ENCODE peak calls at places on chromosomes 16 and 17, in seven cellular contexts. C is HL-60, J is body of pancreas, X is A549, A is PC-3, S is transverse colon, O is fibroblast of lung. L is an unnamed sample.

GRCh38 chr17:50213026-50214015 is 11.9 kb upstream of the COL1A1 start:
- DNase-seq in C (no peak), J (no peak), X (no peak), A (no peak), S (no peak), O (no peak), L (no peak)

GRCh38 chr17:45783593-45784292 is 377 bp upstream of the CRHR1 start:
- DNase-seq in C (no peak), J (no peak), X (peak; percentile 45), A (no peak), S (no peak), O (no peak), L (peak; percentile 13)

GRCh38 chr17:58248955-58249269 is 10.5 kb downstream of the LPO start:
- DNase-seq in C (no peak), J (no peak), X (no peak), A (no peak), S (no peak), O (no peak), L (no peak)

GRCh38 chr17:56009795-56010715 is 143.2 kb upstream of the ANKFN1 start:
- DNase-seq in C (no peak), J (no peak), X (no peak), A (no peak), S (no peak), O (no peak), L (no peak)

GRCh38 chr17:64071111-64071510 is 50.7 kb upstream of the ICAM2 start:
- DNase-seq in C (no peak), J (no peak), X (no peak), A (no peak), S (no peak), O (no peak), L (no peak)

GRCh38 chr17:83173997-83174858 is 94.8 kb downstream of the METRNL start:
- DNase-seq in C (no peak), J (peak; percentile 3), X (no peak), A (peak; percentile 19), S (no peak), O (no peak), L (peak; percentile 6)

GRCh38 chr17:57518587-57519118 is 226.4 kb downstream of the CCDC182 start:
- DNase-seq in C (no peak), J (no peak), X (no peak), A (no peak), S (no peak), O (peak; percentile 26), L (peak; percentile 92)

GRCh38 chr17:72119963-72120877 is 600 bp upstream of the SOX9 start:
- DNase-seq in C (no peak), J (peak; percentile 62), X (peak; percentile 59), A (peak; percentile 73), S (peak; percentile 53), O (peak; percentile 90), L (peak; percentile 84)

GRCh38 chr16:4505356-4506153 is 29.4 kb downstream of the HMOX2 start:
- DNase-seq in C (no peak), J (no peak), X (no peak), A (no peak), S (peak; percentile 67), O (no peak), L (no peak)

GRCh38 chr16:16833165-16833564 is 454.2 kb downstream of the NPIPA7 start:
- DNase-seq in C (no peak), J (no peak), X (no peak), A (no peak), S (no peak), O (no peak), L (no peak)

GRCh38 chr16:16830401-16830800 is 451.5 kb downstream of the NPIPA7 start:
- DNase-seq in C (no peak), J (no peak), X (peak; percentile 25), A (no peak), S (no peak), O (no peak), L (no peak)

GRCh38 chr16:16830973-16831372 is 452.0 kb downstream of the NPIPA7 start:
- DNase-seq in C (no peak), J (no peak), X (peak; percentile 38), A (no peak), S (no peak), O (no peak), L (no peak)

GRCh38 chr16:16828913-16829398 is 450.0 kb downstream of the NPIPA7 start:
- DNase-seq in C (no peak), J (no peak), X (no peak), A (no peak), S (no peak), O (no peak), L (no peak)
- H3K4me3 ChIP-seq in C (no peak overlapping the region), J (no peak overlapping the region), X (no peak overlapping the region), A (no peak overlapping the region), S (no peak overlapping the region), O (no peak overlapping the region), L (no peak overlapping the region)

GRCh38 chr17:12620200-12620720 is 45.4 kb upstream of the MYOCD start:
- DNase-seq in C (no peak), J (no peak), X (no peak), A (no peak), S (no peak), O (peak; percentile 66), L (peak; percentile 11)
- H3K27ac ChIP-seq in C (no peak overlapping the region), J (no peak overlapping the region), X (peak overlapping the region; percentile 40), A (no peak overlapping the region), S (no peak overlapping the region), O (no peak overlapping the region), L (no peak overlapping the region)

GRCh38 chr17:7982666-7983065 is 19.7 kb upstream of the GUCY2D start:
- DNase-seq in C (no peak), J (no peak), X (no peak), A (peak; percentile 51), S (no peak), O (peak; percentile 32), L (peak; percentile 68)
- TF ChIP-seq CTCF in C (no peak), J (no peak), X (no peak), A (peak; percentile 51), S (no peak), O (no peak), L (peak; percentile 51)

DNA sequence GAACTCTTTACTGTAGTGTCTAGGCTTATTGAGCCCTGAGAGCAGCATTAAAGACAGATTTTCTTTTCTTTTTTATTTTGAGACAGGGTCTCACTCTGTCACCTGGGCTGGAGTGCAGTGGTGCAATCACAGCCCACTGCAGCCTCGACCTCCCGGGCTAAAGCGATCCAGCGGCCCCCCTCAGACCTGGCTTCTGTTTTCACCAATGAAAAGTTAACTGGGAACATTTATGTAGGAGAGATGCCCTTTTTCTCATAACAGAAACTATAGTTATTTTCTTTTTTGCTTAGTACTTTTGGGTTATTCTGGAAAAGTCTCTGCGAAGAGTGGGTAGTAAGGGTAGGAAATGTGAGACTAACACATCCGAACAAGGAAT is 1.5 kb downstream of the MAP1LC3B start:
- DNase-seq in C (no peak), J (no peak), X (no peak), A (no peak), S (no peak), O (no peak), L (no peak)
- H3K4me3 ChIP-seq in C (peak overlapping the region; percentile 48), J (no peak overlapping the region), X (peak overlapping the region; percentile 88), A (peak overlapping the region; percentile 96), S (no peak overlapping the region), O (peak overlapping the region; percentile 99), L (peak overlapping the region; percentile 74)

L was measured in cardiac muscle cell.